ENCODE peak calls at places on chromosomes 2 and 18, in seven cellular contexts. N is K562; K is adrenal gland; R is aorta; Q is CD8-positive, alpha-beta T cell; V is thoracic aorta; L is tibial nerve. Z is an unnamed sample.

GRCh38 chr2:69686855-69687254 is 43.3 kb upstream of the AAK1 start:
- DNase-seq in L (no peak), N (no peak), Q (no peak), V (no peak), K (no peak), R (no peak), Z (no peak)

GRCh38 chr18:54209471-54210180 is 14.8 kb downstream of the MBD2 start:
- DNase-seq in L (no peak), N (no peak), Q (no peak), V (no peak), K (no peak), R (no peak), Z (no peak)

GRCh38 chr2:144354953-144355352 is 165.0 kb downstream of the ZEB2 start:
- DNase-seq in L (no peak), K (peak; percentile 68), V (no peak), N (no peak), Q (no peak), R (no peak), Z (no peak)

GRCh38 chr2:101328474-101329007 is 20.0 kb upstream of the RNF149 start:
- DNase-seq in Q (peak; percentile 46), K (no peak), N (no peak), L (no peak), R (no peak), V (no peak), Z (peak; percentile 42)

GRCh38 chr18:78159397-78159796 is 820.2 kb upstream of the SALL3 start:
- DNase-seq in R (no peak), L (no peak), K (no peak), Q (no peak), V (no peak), N (no peak), Z (no peak)

GRCh38 chr18:80169607-80170006 is 60.5 kb downstream of the ADNP2 start:
- DNase-seq in N (no peak), K (no peak), L (no peak), V (no peak), Q (no peak), R (no peak), Z (no peak)

GRCh38 chr2:109331864-109332848 is 203.2 kb downstream of the SH3RF3 start:
- DNase-seq in Q (peak; percentile 34), L (peak; percentile 70), K (peak; percentile 95), V (peak; percentile 60), N (no peak), R (peak; percentile 89), Z (peak; percentile 88)

GRCh38 chr2:10482979-10483378 is 34.9 kb upstream of the ODC1 start:
- DNase-seq in K (no peak), Q (no peak), N (no peak), L (no peak), R (no peak), V (no peak), Z (no peak)

GRCh38 chr2:100778812-100779450 is 41.0 kb upstream of the NPAS2 start:
- DNase-seq in V (no peak), R (no peak), L (no peak), Q (no peak), K (no peak), N (no peak), Z (no peak)

GRCh38 chr2:57908736-57909161 is 137.9 kb upstream of the VRK2 start:
- DNase-seq in Q (no peak), L (no peak), N (no peak), V (no peak), K (no peak), R (no peak), Z (no peak)

GRCh38 chr18:10122116-10122515 is 208.3 kb downstream of the VAPA start:
- DNase-seq in N (no peak), R (no peak), Q (no peak), K (peak; percentile 50), L (no peak), V (no peak), Z (no peak)

GRCh38 chr2:19480664-19481063 is 122.2 kb upstream of the OSR1 start:
- DNase-seq in L (no peak), Q (no peak), K (no peak), N (no peak), V (no peak), R (no peak), Z (no peak)

GRCh38 chr2:36731941-36732700 is 35.6 kb downstream of the VIT start:
- DNase-seq in L (no peak), R (no peak), Q (no peak), N (no peak), V (no peak), K (no peak), Z (no peak)

GRCh38 chr2:7118606-7119503 is 201.6 kb downstream of the RNF144A start:
- DNase-seq in K (no peak), R (no peak), N (no peak), Q (no peak), L (no peak), V (no peak), Z (no peak)

GRCh38 chr2:20077411-20077940 is 26.0 kb upstream of the LAPTM4A start:
- DNase-seq in N (no peak), R (no peak), L (no peak), Q (no peak), V (no peak), K (no peak), Z (no peak)

GRCh38 chr2:69221960-69222751 is 164.9 kb downstream of the GFPT1 start:
- DNase-seq in K (no peak), V (no peak), Q (no peak), N (no peak), R (no peak), L (no peak), Z (no peak)

GRCh38 chr2:30453498-30453897 is 6.5 kb downstream of the LCLAT1 start:
- DNase-seq in R (no peak), V (no peak), Q (no peak), N (no peak), K (no peak), L (no peak), Z (no peak)

GRCh38 chr18:39596891-39597290 is 2031.3 kb upstream of the CELF4 start:
- DNase-seq in N (no peak), L (no peak), Q (no peak), K (no peak), V (no peak), R (no peak), Z (no peak)

GRCh38 chr2:73759287-73759764 is 20.6 kb downstream of the DUSP11 start:
- DNase-seq in Q (no peak), R (no peak), K (peak; percentile 59), V (no peak), L (no peak), N (no peak), Z (peak; percentile 51)

GRCh38 chr2:128446866-128447537 is 128.3 kb upstream of the HS6ST1 start:
- DNase-seq in V (no peak), Q (no peak), L (no peak), R (peak; percentile 75), K (no peak), N (no peak), Z (peak; percentile 13)

GRCh38 chr2:138237657-138238384 is 263.7 kb upstream of the SPOPL start:
- DNase-seq in K (no peak), L (no peak), Q (no peak), V (no peak), R (no peak), N (no peak), Z (peak; percentile 6)

GRCh38 chr18:44464401-44465185 is 216.1 kb upstream of the SETBP1 start:
- DNase-seq in V (no peak), K (no peak), N (no peak), Q (no peak), L (no peak), R (no peak), Z (no peak)

GRCh38 chr2:675982-676646 is 1.1 kb downstream of the TMEM18 start:
- DNase-seq in R (peak; percentile 81), N (peak; percentile 46), V (no peak), L (no peak), K (peak; percentile 80), Q (peak; percentile 60), Z (peak; percentile 51)

GRCh38 chr2:55017428-55017827 is 32.8 kb downstream of the RTN4 start:
- DNase-seq in K (no peak), R (no peak), V (no peak), N (no peak), Q (no peak), L (no peak), Z (no peak)
- H3K4me1 ChIP-seq in K (peaks cover 36% of the 10 kb centered on the region), R (peaks cover 3% of the 10 kb centered on the region), V (peaks cover 55% of the 10 kb centered on the region), N (no peaks in the 10 kb centered on the region), Q (peaks cover 14% of the 10 kb centered on the region), L (peaks cover 29% of the 10 kb centered on the region), Z (peaks cover 27% of the 10 kb centered on the region)

DNA sequence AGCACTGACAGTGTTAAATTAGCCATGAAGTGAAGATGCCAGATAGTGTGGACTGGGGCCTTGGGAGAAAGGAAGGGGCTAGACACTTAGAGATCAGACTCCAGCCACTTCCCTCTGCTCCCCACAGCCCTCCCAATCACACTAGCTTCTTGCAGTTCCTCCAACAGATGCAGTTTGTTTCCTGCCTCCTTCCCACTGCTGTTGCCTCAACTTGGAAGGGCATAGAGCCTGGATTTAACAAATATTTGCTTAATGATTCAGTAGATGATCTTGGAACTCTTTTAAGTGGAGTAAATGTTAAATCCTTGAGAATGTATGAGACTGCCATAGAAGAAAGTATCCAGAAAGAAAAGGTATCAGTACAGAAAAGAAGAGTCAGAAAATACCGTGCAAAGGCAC is 1.5 kb upstream of the BZW1 start:
- DNase-seq in Q (no peak), V (no peak), N (no peak), K (no peak), L (no peak), R (no peak), Z (peak; percentile 23)
- H3K27ac ChIP-seq in Q (peak overlapping the region; percentile 98), V (peak overlapping the region; percentile 99), N (peak overlapping the region; percentile 44), K (peak overlapping the region; percentile 96), L (peak overlapping the region; percentile 98), R (peak overlapping the region; percentile 97), Z (peak overlapping the region; percentile 99)

GRCh38 chr2:217220228-217221013 is 360.6 kb upstream of the TNP1 start:
- DNase-seq in N (no peak), V (no peak), L (no peak), Q (no peak), K (peak; percentile 19), R (no peak), Z (peak; percentile 18)

GRCh38 chr2:217225596-217225995 is 365.7 kb upstream of the TNP1 start:
- DNase-seq in L (no peak), K (no peak), N (no peak), R (no peak), Q (no peak), V (no peak), Z (no peak)

GRCh38 chr2:217222511-217222910 is 362.6 kb upstream of the TNP1 start:
- DNase-seq in R (no peak), N (no peak), L (no peak), V (no peak), K (no peak), Q (no peak), Z (no peak)

GRCh38 chr2:217219141-217219505 is 359.3 kb upstream of the TNP1 start:
- DNase-seq in R (no peak), V (no peak), Q (no peak), N (no peak), K (no peak), L (no peak), Z (no peak)

GRCh38 chr2:217223222-217223930 is 363.5 kb upstream of the TNP1 start:
- DNase-seq in L (no peak), V (peak; percentile 28), K (no peak), N (no peak), R (no peak), Q (no peak), Z (no peak)
- H3K4me1 ChIP-seq in L (no peaks in the 10 kb centered on the region), V (peaks cover 54% of the 10 kb centered on the region), K (no peaks in the 10 kb centered on the region), N (no peaks in the 10 kb centered on the region), R (peaks cover 6% of the 10 kb centered on the region), Q (no peaks in the 10 kb centered on the region), Z (no peaks in the 10 kb centered on the region)

DNA sequence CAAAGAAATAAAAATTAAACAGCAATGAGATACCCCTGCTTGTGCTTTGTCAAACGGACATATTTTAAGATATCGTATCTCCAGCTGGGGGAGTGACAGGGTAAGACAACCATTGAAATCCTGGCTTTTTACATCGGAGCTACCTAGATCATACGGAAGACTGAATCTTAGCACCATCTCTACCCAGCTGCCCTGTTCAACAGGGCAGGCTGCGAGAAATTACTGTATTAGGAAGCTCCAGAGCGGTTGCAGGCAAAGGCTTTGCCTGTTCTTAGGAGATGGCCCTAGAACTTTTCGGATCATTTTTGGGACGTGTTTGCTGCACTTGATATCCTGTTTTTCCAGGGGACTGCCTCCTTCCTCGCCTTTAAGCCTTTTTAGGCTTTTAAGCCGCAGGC is 2.0 kb upstream of the PRKCE start:
- DNase-seq in K (no peak), N (no peak), V (no peak), L (no peak), R (no peak), Q (no peak), Z (no peak)
- H3K27ac ChIP-seq in K (peak overlapping the region; percentile 98), N (no peak overlapping the region), V (peak overlapping the region; percentile 94), L (peak overlapping the region; percentile 99), R (peak overlapping the region; percentile 55), Q (no peak overlapping the region), Z (peak overlapping the region; percentile 99)

Z was measured in heart left ventricle.